ENCODE peak calls at places on chromosomes 6 and 20, in seven cellular contexts. One of them, this sample, is unnamed.

GRCh38 chr6:160115421-160115820 is 6.2 kb upstream of the SLC22A1 start:
- DNase-seq in CD8-positive, alpha-beta T cell: no peak
- DNase-seq in bronchial epithelial cell: no peak
- DNase-seq in cardiac fibroblast: no peak
- DNase-seq in GM12865: no peak
- DNase-seq in adrenal gland: no peak
- DNase-seq in mesothelial cell of epicardium: no peak
- DNase-seq in this sample: no peak

GRCh38 chr20:55205684-55206083 is 730.3 kb downstream of the DOK5 start:
- DNase-seq in CD8-positive, alpha-beta T cell: no peak
- DNase-seq in bronchial epithelial cell: peak
- DNase-seq in cardiac fibroblast: no peak
- DNase-seq in GM12865: no peak
- DNase-seq in adrenal gland: no peak
- DNase-seq in mesothelial cell of epicardium: no peak
- DNase-seq in this sample: no peak

GRCh38 chr20:24992420-24993205 is at the start of gene APMAP:
- DNase-seq in CD8-positive, alpha-beta T cell: peak
- DNase-seq in bronchial epithelial cell: peak
- DNase-seq in cardiac fibroblast: peak
- DNase-seq in GM12865: peak
- DNase-seq in adrenal gland: peak
- DNase-seq in mesothelial cell of epicardium: peak
- DNase-seq in this sample: peak

GRCh38 chr6:74277749-74278148 is 581.7 kb downstream of the CD109 start:
- DNase-seq in CD8-positive, alpha-beta T cell: no peak
- DNase-seq in bronchial epithelial cell: peak
- DNase-seq in cardiac fibroblast: peak
- DNase-seq in GM12865: no peak
- DNase-seq in adrenal gland: no peak
- DNase-seq in mesothelial cell of epicardium: peak
- DNase-seq in this sample: no peak

GRCh38 chr6:168154263-168154917 is 75.4 kb upstream of the FRMD1 start:
- DNase-seq in CD8-positive, alpha-beta T cell: no peak
- DNase-seq in bronchial epithelial cell: no peak
- DNase-seq in cardiac fibroblast: no peak
- DNase-seq in GM12865: no peak
- DNase-seq in adrenal gland: no peak
- DNase-seq in mesothelial cell of epicardium: peak
- DNase-seq in this sample: no peak

GRCh38 chr6:149842331-149842730 is 21.8 kb downstream of the LRP11 start:
- DNase-seq in CD8-positive, alpha-beta T cell: no peak
- DNase-seq in bronchial epithelial cell: no peak
- DNase-seq in cardiac fibroblast: no peak
- DNase-seq in GM12865: no peak
- DNase-seq in adrenal gland: no peak
- DNase-seq in mesothelial cell of epicardium: no peak
- DNase-seq in this sample: no peak

GRCh38 chr6:167826230-167827061 is at the start of gene AFDN:
- DNase-seq in CD8-positive, alpha-beta T cell: peak
- DNase-seq in bronchial epithelial cell: no peak
- DNase-seq in cardiac fibroblast: peak
- DNase-seq in GM12865: peak
- DNase-seq in adrenal gland: peak
- DNase-seq in mesothelial cell of epicardium: peak
- DNase-seq in this sample: peak

GRCh38 chr6:170136541-170137175 is 154.2 kb downstream of the DLL1 start:
- DNase-seq in CD8-positive, alpha-beta T cell: no peak
- DNase-seq in bronchial epithelial cell: no peak
- DNase-seq in cardiac fibroblast: no peak
- DNase-seq in GM12865: no peak
- DNase-seq in adrenal gland: no peak
- DNase-seq in mesothelial cell of epicardium: no peak
- DNase-seq in this sample: no peak

GRCh38 chr6:12381587-12381986 is 91.4 kb downstream of the EDN1 start:
- DNase-seq in CD8-positive, alpha-beta T cell: no peak
- DNase-seq in bronchial epithelial cell: peak
- DNase-seq in cardiac fibroblast: peak
- DNase-seq in GM12865: no peak
- DNase-seq in adrenal gland: no peak
- DNase-seq in mesothelial cell of epicardium: no peak
- DNase-seq in this sample: no peak

GRCh38 chr20:63096681-63097335 is 90.0 kb upstream of the BHLHE23 start:
- DNase-seq in CD8-positive, alpha-beta T cell: no peak
- DNase-seq in bronchial epithelial cell: no peak
- DNase-seq in cardiac fibroblast: no peak
- DNase-seq in GM12865: no peak
- DNase-seq in adrenal gland: peak
- DNase-seq in mesothelial cell of epicardium: no peak
- DNase-seq in this sample: no peak

GRCh38 chr20:21981607-21982344 is 276.3 kb downstream of the PAX1 start:
- DNase-seq in CD8-positive, alpha-beta T cell: no peak
- DNase-seq in bronchial epithelial cell: peak
- DNase-seq in cardiac fibroblast: no peak
- DNase-seq in GM12865: no peak
- DNase-seq in adrenal gland: no peak
- DNase-seq in mesothelial cell of epicardium: no peak
- DNase-seq in this sample: no peak

GRCh38 chr6:56753801-56754200 is 111.1 kb upstream of the DST start:
- DNase-seq in CD8-positive, alpha-beta T cell: no peak
- DNase-seq in bronchial epithelial cell: no peak
- DNase-seq in cardiac fibroblast: no peak
- DNase-seq in GM12865: no peak
- DNase-seq in adrenal gland: no peak
- DNase-seq in mesothelial cell of epicardium: no peak
- DNase-seq in this sample: no peak

GRCh38 chr6:1311400-1312192 is at the start of gene FOXQ1:
- DNase-seq in CD8-positive, alpha-beta T cell: no peak
- DNase-seq in bronchial epithelial cell: peak
- DNase-seq in cardiac fibroblast: no peak
- DNase-seq in GM12865: no peak
- DNase-seq in adrenal gland: no peak
- DNase-seq in mesothelial cell of epicardium: peak
- DNase-seq in this sample: no peak

GRCh38 chr6:157120523-157121232 is 202.6 kb downstream of the TMEM242 start:
- DNase-seq in CD8-positive, alpha-beta T cell: no peak
- DNase-seq in bronchial epithelial cell: no peak
- DNase-seq in cardiac fibroblast: no peak
- DNase-seq in GM12865: no peak
- DNase-seq in adrenal gland: no peak
- DNase-seq in mesothelial cell of epicardium: no peak
- DNase-seq in this sample: no peak

GRCh38 chr6:3208096-3208774 is 19.2 kb downstream of the TUBB2B start:
- DNase-seq in CD8-positive, alpha-beta T cell: no peak
- DNase-seq in bronchial epithelial cell: peak
- DNase-seq in cardiac fibroblast: peak
- DNase-seq in GM12865: no peak
- DNase-seq in adrenal gland: no peak
- DNase-seq in mesothelial cell of epicardium: no peak
- DNase-seq in this sample: no peak

GRCh38 chr20:39553120-39553519 is 591.0 kb downstream of the DHX35 start:
- DNase-seq in CD8-positive, alpha-beta T cell: no peak
- DNase-seq in bronchial epithelial cell: no peak
- DNase-seq in cardiac fibroblast: no peak
- DNase-seq in GM12865: no peak
- DNase-seq in adrenal gland: no peak
- DNase-seq in mesothelial cell of epicardium: no peak
- DNase-seq in this sample: no peak

GRCh38 chr20:39547546-39548410 is 585.6 kb downstream of the DHX35 start:
- DNase-seq in CD8-positive, alpha-beta T cell: no peak
- DNase-seq in bronchial epithelial cell: no peak
- DNase-seq in cardiac fibroblast: no peak
- DNase-seq in GM12865: no peak
- DNase-seq in adrenal gland: no peak
- DNase-seq in mesothelial cell of epicardium: no peak
- DNase-seq in this sample: no peak
- TF ChIP-seq CTCF in CD8-positive, alpha-beta T cell: no peak
- TF ChIP-seq CTCF in bronchial epithelial cell: no peak
- TF ChIP-seq CTCF in cardiac fibroblast: no peak
- TF ChIP-seq CTCF in GM12865: no peak
- TF ChIP-seq CTCF in adrenal gland: no peak
- TF ChIP-seq CTCF in mesothelial cell of epicardium: no peak
- TF ChIP-seq CTCF in this sample: peak

GRCh38 chr6:16187185-16187584 is 51.2 kb upstream of the GMPR start:
- DNase-seq in CD8-positive, alpha-beta T cell: no peak
- DNase-seq in bronchial epithelial cell: no peak
- DNase-seq in cardiac fibroblast: no peak
- DNase-seq in GM12865: no peak
- DNase-seq in adrenal gland: no peak
- DNase-seq in mesothelial cell of epicardium: no peak
- DNase-seq in this sample: no peak

GRCh38 chr6:16184554-16184953 is 53.8 kb upstream of the GMPR start:
- DNase-seq in CD8-positive, alpha-beta T cell: no peak
- DNase-seq in bronchial epithelial cell: no peak
- DNase-seq in cardiac fibroblast: no peak
- DNase-seq in GM12865: no peak
- DNase-seq in adrenal gland: no peak
- DNase-seq in mesothelial cell of epicardium: no peak
- DNase-seq in this sample: no peak

GRCh38 chr6:16181429-16182359 is 52.8 kb downstream of the MYLIP start:
- DNase-seq in CD8-positive, alpha-beta T cell: no peak
- DNase-seq in bronchial epithelial cell: no peak
- DNase-seq in cardiac fibroblast: no peak
- DNase-seq in GM12865: peak
- DNase-seq in adrenal gland: no peak
- DNase-seq in mesothelial cell of epicardium: no peak
- DNase-seq in this sample: no peak

GRCh38 chr6:16182428-16182827 is 53.5 kb downstream of the MYLIP start:
- DNase-seq in CD8-positive, alpha-beta T cell: no peak
- DNase-seq in bronchial epithelial cell: no peak
- DNase-seq in cardiac fibroblast: no peak
- DNase-seq in GM12865: no peak
- DNase-seq in adrenal gland: no peak
- DNase-seq in mesothelial cell of epicardium: no peak
- DNase-seq in this sample: no peak

DNA sequence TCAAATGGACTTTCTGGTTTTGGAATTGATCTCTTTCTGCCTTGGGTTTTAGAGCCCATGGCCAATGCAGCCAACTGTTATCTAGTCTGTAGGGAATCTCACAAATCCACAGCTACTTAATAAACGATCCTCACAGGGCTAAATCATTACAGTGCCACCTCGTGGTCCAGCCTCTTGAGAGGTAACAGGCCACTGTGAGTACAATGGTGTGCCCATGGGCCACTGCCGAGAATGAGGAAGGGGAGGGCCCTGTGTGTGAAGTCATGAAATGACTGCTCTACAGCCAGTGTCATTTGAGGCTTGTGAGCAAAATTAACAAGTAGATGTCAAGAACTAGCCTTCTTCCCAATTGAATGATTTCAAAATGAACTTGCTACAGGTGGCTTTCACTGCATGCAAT is 54.3 kb upstream of the GMPR start:
- DNase-seq in CD8-positive, alpha-beta T cell: no peak
- DNase-seq in bronchial epithelial cell: peak
- DNase-seq in cardiac fibroblast: peak
- DNase-seq in GM12865: peak
- DNase-seq in adrenal gland: peak
- DNase-seq in mesothelial cell of epicardium: no peak
- DNase-seq in this sample: no peak
- TF ChIP-seq CTCF in CD8-positive, alpha-beta T cell: no peak
- TF ChIP-seq CTCF in bronchial epithelial cell: peak
- TF ChIP-seq CTCF in cardiac fibroblast: peak
- TF ChIP-seq CTCF in GM12865: peak
- TF ChIP-seq CTCF in adrenal gland: peak
- TF ChIP-seq CTCF in mesothelial cell of epicardium: no peak
- TF ChIP-seq CTCF in this sample: no peak

DNA sequence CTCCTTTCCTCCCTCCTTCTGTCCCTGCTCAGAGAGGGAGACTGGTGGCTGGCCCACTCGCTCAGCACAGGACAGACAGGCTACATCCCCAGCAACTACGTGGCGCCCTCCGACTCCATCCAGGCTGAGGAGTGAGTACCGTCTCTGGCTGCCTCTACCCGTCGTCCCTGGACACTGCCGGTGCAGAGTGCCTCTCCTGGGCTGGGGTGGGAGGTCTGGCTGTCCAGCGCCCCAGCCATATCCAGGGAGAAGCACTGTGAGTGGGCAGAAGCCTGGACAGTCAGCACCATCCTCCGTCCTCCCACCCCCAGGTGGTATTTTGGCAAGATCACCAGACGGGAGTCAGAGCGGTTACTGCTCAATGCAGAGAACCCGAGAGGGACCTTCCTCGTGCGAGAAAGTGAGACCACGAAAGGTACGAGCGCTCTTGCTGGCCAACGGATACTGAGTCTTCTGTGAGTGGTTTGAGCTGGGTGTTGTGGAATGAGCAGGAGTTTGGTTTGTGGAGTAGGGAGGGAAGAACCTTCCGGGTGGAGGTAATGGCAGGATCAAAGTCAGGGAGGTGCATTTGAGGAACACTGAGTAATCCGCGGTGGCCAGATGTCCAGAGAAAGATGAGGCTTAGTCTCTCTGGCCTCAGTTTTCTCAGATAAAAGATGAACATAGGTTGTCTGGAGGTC is 48.1 kb downstream of the SRC start:
- DNase-seq in CD8-positive, alpha-beta T cell: no peak
- DNase-seq in bronchial epithelial cell: no peak
- DNase-seq in cardiac fibroblast: no peak
- DNase-seq in GM12865: no peak
- DNase-seq in adrenal gland: no peak
- DNase-seq in mesothelial cell of epicardium: no peak
- DNase-seq in this sample: no peak
- TF ChIP-seq CTCF in CD8-positive, alpha-beta T cell: no peak
- TF ChIP-seq CTCF in bronchial epithelial cell: no peak
- TF ChIP-seq CTCF in cardiac fibroblast: no peak
- TF ChIP-seq CTCF in GM12865: no peak
- TF ChIP-seq CTCF in adrenal gland: no peak
- TF ChIP-seq CTCF in mesothelial cell of epicardium: no peak
- TF ChIP-seq CTCF in this sample: no peak

GRCh38 chr6:84224251-84224650 is 3.2 kb downstream of the CEP162 start:
- DNase-seq in CD8-positive, alpha-beta T cell: no peak
- DNase-seq in bronchial epithelial cell: no peak
- DNase-seq in cardiac fibroblast: no peak
- DNase-seq in GM12865: no peak
- DNase-seq in adrenal gland: no peak
- DNase-seq in mesothelial cell of epicardium: no peak
- DNase-seq in this sample: no peak

GRCh38 chr6:84222426-84222825 is 5.0 kb downstream of the CEP162 start:
- DNase-seq in CD8-positive, alpha-beta T cell: no peak
- DNase-seq in bronchial epithelial cell: no peak
- DNase-seq in cardiac fibroblast: no peak
- DNase-seq in GM12865: no peak
- DNase-seq in adrenal gland: no peak
- DNase-seq in mesothelial cell of epicardium: no peak
- DNase-seq in this sample: no peak

GRCh38 chr6:84218091-84218490 is 9.4 kb downstream of the CEP162 start:
- DNase-seq in CD8-positive, alpha-beta T cell: no peak
- DNase-seq in bronchial epithelial cell: no peak
- DNase-seq in cardiac fibroblast: no peak
- DNase-seq in GM12865: no peak
- DNase-seq in adrenal gland: no peak
- DNase-seq in mesothelial cell of epicardium: no peak
- DNase-seq in this sample: no peak

GRCh38 chr6:84220809-84221409 is 6.5 kb downstream of the CEP162 start:
- DNase-seq in CD8-positive, alpha-beta T cell: no peak
- DNase-seq in bronchial epithelial cell: peak
- DNase-seq in cardiac fibroblast: peak
- DNase-seq in GM12865: peak
- DNase-seq in adrenal gland: no peak
- DNase-seq in mesothelial cell of epicardium: no peak
- DNase-seq in this sample: no peak
- TF ChIP-seq CTCF in CD8-positive, alpha-beta T cell: peak
- TF ChIP-seq CTCF in bronchial epithelial cell: peak
- TF ChIP-seq CTCF in cardiac fibroblast: peak
- TF ChIP-seq CTCF in GM12865: peak
- TF ChIP-seq CTCF in adrenal gland: peak
- TF ChIP-seq CTCF in mesothelial cell of epicardium: peak
- TF ChIP-seq CTCF in this sample: peak

GRCh38 chr20:23666189-23666588 is 22.6 kb downstream of the CST4 start:
- DNase-seq in CD8-positive, alpha-beta T cell: no peak
- DNase-seq in bronchial epithelial cell: no peak
- DNase-seq in cardiac fibroblast: peak
- DNase-seq in GM12865: no peak
- DNase-seq in adrenal gland: no peak
- DNase-seq in mesothelial cell of epicardium: no peak
- DNase-seq in this sample: no peak
- TF ChIP-seq CTCF in CD8-positive, alpha-beta T cell: no peak
- TF ChIP-seq CTCF in bronchial epithelial cell: no peak
- TF ChIP-seq CTCF in cardiac fibroblast: peak
- TF ChIP-seq CTCF in GM12865: no peak
- TF ChIP-seq CTCF in adrenal gland: no peak
- TF ChIP-seq CTCF in mesothelial cell of epicardium: no peak
- TF ChIP-seq CTCF in this sample: no peak

This sample was measured in neural crest cell.